ENCODE peak calls at places on chromosomes 7 and 10, in five cellular contexts. One of them, this sample, is unnamed.

GRCh38 chr7:121605297-121605640 is 209.2 kb upstream of the FAM3C start:
- DNase-seq in astrocyte of the spinal cord: peak; percentile 29
- DNase-seq in GM20000: no peak
- DNase-seq in dermis microvascular lymphatic vessel endothelial cell: no peak
- DNase-seq in ovary: no peak
- DNase-seq in this sample: no peak

GRCh38 chr7:21128418-21128817 is 299.5 kb upstream of the SP4 start:
- DNase-seq in GM20000: no peak
- DNase-seq in ovary: no peak
- DNase-seq in dermis microvascular lymphatic vessel endothelial cell: no peak
- DNase-seq in astrocyte of the spinal cord: no peak
- DNase-seq in this sample: no peak

GRCh38 chr7:96694082-96694481 is 15.6 kb downstream of the SEM1 start:
- DNase-seq in GM20000: no peak
- DNase-seq in astrocyte of the spinal cord: no peak
- DNase-seq in dermis microvascular lymphatic vessel endothelial cell: no peak
- DNase-seq in ovary: no peak
- DNase-seq in this sample: no peak

GRCh38 chr7:131157530-131158243 is 170.0 kb upstream of the MKLN1 start:
- DNase-seq in GM20000: no peak
- DNase-seq in dermis microvascular lymphatic vessel endothelial cell: peak; percentile 48
- DNase-seq in astrocyte of the spinal cord: peak; percentile 17
- DNase-seq in ovary: peak; percentile 34
- DNase-seq in this sample: no peak

GRCh38 chr7:55185941-55186609 is 167.3 kb downstream of the EGFR start:
- DNase-seq in ovary: no peak
- DNase-seq in astrocyte of the spinal cord: peak; percentile 91
- DNase-seq in GM20000: no peak
- DNase-seq in dermis microvascular lymphatic vessel endothelial cell: no peak
- DNase-seq in this sample: no peak

GRCh38 chr7:4837814-4838625 is 23.8 kb downstream of the PAPOLB start:
- DNase-seq in dermis microvascular lymphatic vessel endothelial cell: no peak
- DNase-seq in ovary: no peak
- DNase-seq in astrocyte of the spinal cord: no peak
- DNase-seq in GM20000: no peak
- DNase-seq in this sample: no peak

GRCh38 chr10:124014416-124015154 is 78.8 kb downstream of the CHST15 start:
- DNase-seq in ovary: no peak
- DNase-seq in dermis microvascular lymphatic vessel endothelial cell: no peak
- DNase-seq in GM20000: no peak
- DNase-seq in astrocyte of the spinal cord: no peak
- DNase-seq in this sample: no peak

GRCh38 chr7:75018570-75019364 is 54.3 kb downstream of the CASTOR2 start:
- DNase-seq in GM20000: no peak
- DNase-seq in dermis microvascular lymphatic vessel endothelial cell: no peak
- DNase-seq in ovary: no peak
- DNase-seq in astrocyte of the spinal cord: no peak
- DNase-seq in this sample: no peak

GRCh38 chr10:82191653-82192052 is 316.7 kb downstream of the NRG3 start:
- DNase-seq in astrocyte of the spinal cord: no peak
- DNase-seq in GM20000: no peak
- DNase-seq in dermis microvascular lymphatic vessel endothelial cell: no peak
- DNase-seq in ovary: no peak
- DNase-seq in this sample: no peak

GRCh38 chr7:37281368-37282092 is 167.1 kb downstream of the ELMO1 start:
- DNase-seq in dermis microvascular lymphatic vessel endothelial cell: no peak
- DNase-seq in GM20000: no peak
- DNase-seq in astrocyte of the spinal cord: no peak
- DNase-seq in ovary: no peak
- DNase-seq in this sample: no peak

GRCh38 chr7:152931583-152931982 is 172.0 kb downstream of the ACTR3B start:
- DNase-seq in GM20000: no peak
- DNase-seq in astrocyte of the spinal cord: no peak
- DNase-seq in dermis microvascular lymphatic vessel endothelial cell: no peak
- DNase-seq in ovary: no peak
- DNase-seq in this sample: no peak

GRCh38 chr7:8114175-8114574 is 145.6 kb downstream of the GLCCI1 start:
- DNase-seq in dermis microvascular lymphatic vessel endothelial cell: no peak
- DNase-seq in ovary: no peak
- DNase-seq in astrocyte of the spinal cord: no peak
- DNase-seq in GM20000: peak; percentile 55
- DNase-seq in this sample: no peak

GRCh38 chr10:23171232-23171876 is 20.8 kb upstream of the PTF1A start:
- DNase-seq in GM20000: no peak
- DNase-seq in ovary: no peak
- DNase-seq in dermis microvascular lymphatic vessel endothelial cell: peak; percentile 24
- DNase-seq in astrocyte of the spinal cord: peak; percentile 38
- DNase-seq in this sample: no peak

GRCh38 chr10:130929422-130930325 is 381.8 kb downstream of the TCERG1L start:
- DNase-seq in astrocyte of the spinal cord: no peak
- DNase-seq in GM20000: no peak
- DNase-seq in ovary: no peak
- DNase-seq in dermis microvascular lymphatic vessel endothelial cell: no peak
- DNase-seq in this sample: no peak

GRCh38 chr10:102597131-102597891 is 47.0 kb upstream of the TRIM8 start:
- DNase-seq in dermis microvascular lymphatic vessel endothelial cell: no peak
- DNase-seq in ovary: no peak
- DNase-seq in GM20000: no peak
- DNase-seq in astrocyte of the spinal cord: no peak
- DNase-seq in this sample: no peak

GRCh38 chr7:54825368-54825767 is 66.4 kb upstream of the SEC61G start:
- DNase-seq in GM20000: no peak
- DNase-seq in dermis microvascular lymphatic vessel endothelial cell: no peak
- DNase-seq in astrocyte of the spinal cord: no peak
- DNase-seq in ovary: no peak
- DNase-seq in this sample: no peak

GRCh38 chr7:7221602-7222038 is 39.3 kb downstream of the C1GALT1 start:
- DNase-seq in dermis microvascular lymphatic vessel endothelial cell: no peak
- DNase-seq in GM20000: no peak
- DNase-seq in ovary: no peak
- DNase-seq in astrocyte of the spinal cord: peak; percentile 52
- DNase-seq in this sample: no peak

GRCh38 chr7:158658475-158658874 is 46.1 kb downstream of the NCAPG2 start:
- DNase-seq in GM20000: no peak
- DNase-seq in ovary: no peak
- DNase-seq in astrocyte of the spinal cord: no peak
- DNase-seq in dermis microvascular lymphatic vessel endothelial cell: no peak
- DNase-seq in this sample: no peak

GRCh38 chr10:130175074-130175473 is 38.9 kb downstream of the GLRX3 start:
- DNase-seq in astrocyte of the spinal cord: no peak
- DNase-seq in ovary: no peak
- DNase-seq in dermis microvascular lymphatic vessel endothelial cell: no peak
- DNase-seq in GM20000: no peak
- DNase-seq in this sample: no peak

GRCh38 chr10:48238826-48239520 is 35.5 kb downstream of the FRMPD2 start:
- DNase-seq in GM20000: no peak
- DNase-seq in ovary: no peak
- DNase-seq in astrocyte of the spinal cord: no peak
- DNase-seq in dermis microvascular lymphatic vessel endothelial cell: no peak
- DNase-seq in this sample: no peak

GRCh38 chr7:43385856-43386255 is 197.1 kb upstream of the STK17A start:
- DNase-seq in ovary: no peak
- DNase-seq in GM20000: no peak
- DNase-seq in dermis microvascular lymphatic vessel endothelial cell: no peak
- DNase-seq in astrocyte of the spinal cord: no peak
- DNase-seq in this sample: no peak

GRCh38 chr10:122114156-122114747 is 125.3 kb downstream of the TACC2 start:
- DNase-seq in ovary: peak; percentile 33
- DNase-seq in astrocyte of the spinal cord: peak; percentile 20
- DNase-seq in GM20000: no peak
- DNase-seq in dermis microvascular lymphatic vessel endothelial cell: no peak
- DNase-seq in this sample: no peak

GRCh38 chr10:14971867-14972448 is 12.8 kb downstream of the MEIG1 start:
- DNase-seq in GM20000: no peak
- DNase-seq in astrocyte of the spinal cord: peak; percentile 13
- DNase-seq in ovary: no peak
- DNase-seq in dermis microvascular lymphatic vessel endothelial cell: no peak
- DNase-seq in this sample: no peak

GRCh38 chr10:21423850-21424249 is 101.6 kb downstream of the SKIDA1 start:
- DNase-seq in GM20000: no peak
- DNase-seq in dermis microvascular lymphatic vessel endothelial cell: no peak
- DNase-seq in astrocyte of the spinal cord: no peak
- DNase-seq in ovary: no peak
- DNase-seq in this sample: no peak

GRCh38 chr10:101225846-101226361 is 3.4 kb downstream of the LBX1 start:
- DNase-seq in astrocyte of the spinal cord: no peak
- DNase-seq in dermis microvascular lymphatic vessel endothelial cell: no peak
- DNase-seq in GM20000: peak; percentile 36
- DNase-seq in ovary: no peak
- DNase-seq in this sample: no peak

GRCh38 chr10:97037365-97038361 is 148.1 kb downstream of the SLIT1 start:
- DNase-seq in GM20000: peak; percentile 82
- DNase-seq in ovary: peak; percentile 72
- DNase-seq in dermis microvascular lymphatic vessel endothelial cell: peak; percentile 55
- DNase-seq in astrocyte of the spinal cord: peak; percentile 73
- DNase-seq in this sample: peak; percentile 90

GRCh38 chr7:21923663-21924062 is 22.0 kb downstream of the CDCA7L start:
- DNase-seq in ovary: no peak
- DNase-seq in dermis microvascular lymphatic vessel endothelial cell: peak; percentile 68
- DNase-seq in astrocyte of the spinal cord: peak; percentile 59
- DNase-seq in GM20000: no peak
- DNase-seq in this sample: no peak

GRCh38 chr7:148650232-148650858 is 48.4 kb upstream of the CUL1 start:
- DNase-seq in astrocyte of the spinal cord: peak; percentile 59
- DNase-seq in GM20000: no peak
- DNase-seq in ovary: no peak
- DNase-seq in dermis microvascular lymphatic vessel endothelial cell: no peak
- DNase-seq in this sample: no peak

GRCh38 chr10:26832960-26833359 is 27.8 kb downstream of the ABI1 start:
- DNase-seq in dermis microvascular lymphatic vessel endothelial cell: no peak
- DNase-seq in GM20000: no peak
- DNase-seq in ovary: no peak
- DNase-seq in astrocyte of the spinal cord: no peak
- DNase-seq in this sample: no peak

GRCh38 chr10:6054884-6055283 is 7.3 kb downstream of the IL2RA start:
- DNase-seq in ovary: no peak
- DNase-seq in dermis microvascular lymphatic vessel endothelial cell: no peak
- DNase-seq in astrocyte of the spinal cord: no peak
- DNase-seq in GM20000: no peak
- DNase-seq in this sample: no peak

GRCh38 chr10:71366710-71367109 is 30.0 kb upstream of the CDH23 start:
- DNase-seq in dermis microvascular lymphatic vessel endothelial cell: no peak
- DNase-seq in astrocyte of the spinal cord: no peak
- DNase-seq in ovary: no peak
- DNase-seq in GM20000: no peak
- DNase-seq in this sample: no peak